ENCODE peak calls at places on chromosomes 6 and 20, in six cellular contexts. W is tibial nerve, J is heart left ventricle, H is IMR-90, R is gastrocnemius medialis, X is ovary. S is an unnamed sample.

GRCh38 chr20:33852971-33853813 is 42.0 kb downstream of the CHMP4B start:
- DNase-seq in J (no peak), H (no peak), X (no peak), R (no peak), W (no peak), S (no peak)

GRCh38 chr20:51428451-51429143 is 113.9 kb downstream of the NFATC2 start:
- DNase-seq in H (peak; percentile 44), J (peak; percentile 62), W (peak; percentile 32), X (peak; percentile 55), R (no peak), S (peak; percentile 63)

GRCh38 chr20:19594896-19595295 is 163.2 kb upstream of the RIN2 start:
- DNase-seq in X (no peak), W (no peak), J (no peak), H (no peak), R (no peak), S (no peak)

GRCh38 chr6:71197770-71198169 is 90.8 kb upstream of the OGFRL1 start:
- DNase-seq in W (no peak), H (peak; percentile 81), J (no peak), X (no peak), R (no peak), S (no peak)

GRCh38 chr6:55578537-55579363 is at the start of gene HMGCLL1:
- DNase-seq in H (no peak), R (peak; percentile 20), X (no peak), J (peak; percentile 54), W (no peak), S (no peak)

GRCh38 chr20:57657537-57658446 is 37.6 kb upstream of the ZBP1 start:
- DNase-seq in W (peak; percentile 5), X (peak; percentile 13), J (peak; percentile 85), R (peak; percentile 66), H (no peak), S (peak; percentile 70)

GRCh38 chr6:50610562-50610961 is 102.8 kb upstream of the TFAP2D start:
- DNase-seq in J (no peak), X (no peak), W (no peak), R (no peak), H (no peak), S (no peak)

GRCh38 chr6:41451039-41451438 is 95.1 kb upstream of the FOXP4 start:
- DNase-seq in X (no peak), H (no peak), W (no peak), J (no peak), R (no peak), S (peak; percentile 55)

GRCh38 chr6:98716341-98716740 is 118.0 kb upstream of the POU3F2 start:
- DNase-seq in X (no peak), J (no peak), W (no peak), R (no peak), H (no peak), S (no peak)

GRCh38 chr6:27205375-27206278 is 41.9 kb upstream of the PRSS16 start:
- DNase-seq in H (peak; percentile 24), X (no peak), J (no peak), R (no peak), W (no peak), S (no peak)

GRCh38 chr6:113457156-113457555 is 400.0 kb upstream of the MARCKS start:
- DNase-seq in R (no peak), W (no peak), J (no peak), H (peak; percentile 81), X (no peak), S (no peak)

GRCh38 chr20:54772931-54773642 is 297.7 kb downstream of the DOK5 start:
- DNase-seq in X (no peak), R (no peak), J (no peak), H (no peak), W (no peak), S (no peak)

GRCh38 chr20:40713508-40713907 is 24.5 kb upstream of the MAFB start:
- DNase-seq in X (no peak), H (no peak), R (no peak), J (no peak), W (no peak), S (no peak)

GRCh38 chr6:45640081-45640491 is 262.4 kb upstream of the SUPT3H start:
- DNase-seq in X (no peak), R (no peak), J (no peak), W (no peak), H (peak; percentile 78), S (no peak)

GRCh38 chr6:166904101-166904746 is 52.1 kb downstream of the RNASET2 start:
- DNase-seq in H (peak; percentile 12), R (no peak), J (no peak), X (no peak), W (no peak), S (no peak)

GRCh38 chr6:37705239-37706051 is 7.8 kb upstream of the MDGA1 start:
- DNase-seq in H (peak; percentile 73), W (peak; percentile 83), R (peak; percentile 60), J (peak; percentile 87), X (peak; percentile 89), S (peak; percentile 62)

GRCh38 chr6:149863596-149863845 is 638 bp downstream of the LRP11 start:
- DNase-seq in X (no peak), R (no peak), W (no peak), H (no peak), J (no peak), S (no peak)

GRCh38 chr20:251352-251751 is 6.2 kb upstream of the DEFB132 start:
- DNase-seq in H (no peak), X (no peak), W (no peak), J (no peak), R (no peak), S (no peak)

GRCh38 chr6:24397631-24398030 is 5.1 kb upstream of the MRS2 start:
- DNase-seq in R (no peak), W (no peak), H (no peak), J (no peak), X (no peak), S (no peak)

GRCh38 chr20:9075264-9076095 is 6.6 kb downstream of the PLCB4 start:
- DNase-seq in W (peak; percentile 38), X (no peak), R (no peak), J (no peak), H (no peak), S (no peak)

GRCh38 chr6:127146935-127147334 is 28.5 kb downstream of the RSPO3 start:
- DNase-seq in H (peak; percentile 82), W (no peak), R (peak; percentile 12), X (no peak), J (no peak), S (no peak)

GRCh38 chr20:29878281-29878741 is 1379.2 kb upstream of the DEFB115 start:
- DNase-seq in W (no peak), R (no peak), H (no peak), X (no peak), J (no peak), S (peak; percentile 26)

GRCh38 chr20:11777861-11778570 is 139.7 kb upstream of the BTBD3 start:
- DNase-seq in R (no peak), H (peak; percentile 40), X (no peak), W (no peak), J (no peak), S (no peak)

GRCh38 chr6:81761197-81761596 is 8.7 kb upstream of the TENT5A start:
- DNase-seq in W (no peak), X (no peak), H (peak; percentile 62), J (no peak), R (no peak), S (no peak)

GRCh38 chr6:67450641-67451040 is 1184.4 kb upstream of the ADGRB3 start:
- DNase-seq in J (no peak), X (no peak), W (no peak), R (no peak), H (no peak), S (no peak)

GRCh38 chr6:101605874-101606273 is 212.4 kb downstream of the GRIK2 start:
- DNase-seq in X (no peak), H (peak; percentile 13), J (no peak), R (no peak), W (no peak), S (no peak)

GRCh38 chr20:56411759-56412472 is at the start of gene CASS4:
- DNase-seq in R (no peak), W (peak; percentile 30), J (no peak), H (peak; percentile 89), X (peak; percentile 46), S (no peak)

GRCh38 chr20:46814366-46815232 is 80.0 kb upstream of the EYA2 start:
- DNase-seq in W (no peak), H (peak; percentile 87), X (no peak), J (no peak), R (no peak), S (peak; percentile 33)

GRCh38 chr6:112743343-112743742 is 396.2 kb downstream of the RFPL4B start:
- DNase-seq in X (no peak), H (no peak), W (no peak), R (no peak), J (no peak), S (no peak)

GRCh38 chr20:13142143-13142542 is 78.9 kb upstream of the ISM1 start:
- DNase-seq in R (no peak), J (no peak), W (no peak), H (no peak), X (no peak), S (no peak)

GRCh38 chr6:22350109-22350508 is 53.3 kb upstream of the PRL start:
- DNase-seq in X (no peak), W (no peak), R (no peak), J (no peak), H (peak; percentile 32), S (no peak)

GRCh38 chr6:1606533-1607235 is 3.0 kb upstream of the FOXC1 start:
- DNase-seq in X (no peak), J (no peak), R (no peak), H (no peak), W (no peak), S (no peak)
- H3K27me3 ChIP-seq in X (peaks cover 8% of the 10 kb centered on the region), J (peaks cover 89% of the 10 kb centered on the region), R (peaks cover 74% of the 10 kb centered on the region), H (peaks cover 29% of the 10 kb centered on the region), W (peaks cover 78% of the 10 kb centered on the region), S (peaks cover 86% of the 10 kb centered on the region)

DNA sequence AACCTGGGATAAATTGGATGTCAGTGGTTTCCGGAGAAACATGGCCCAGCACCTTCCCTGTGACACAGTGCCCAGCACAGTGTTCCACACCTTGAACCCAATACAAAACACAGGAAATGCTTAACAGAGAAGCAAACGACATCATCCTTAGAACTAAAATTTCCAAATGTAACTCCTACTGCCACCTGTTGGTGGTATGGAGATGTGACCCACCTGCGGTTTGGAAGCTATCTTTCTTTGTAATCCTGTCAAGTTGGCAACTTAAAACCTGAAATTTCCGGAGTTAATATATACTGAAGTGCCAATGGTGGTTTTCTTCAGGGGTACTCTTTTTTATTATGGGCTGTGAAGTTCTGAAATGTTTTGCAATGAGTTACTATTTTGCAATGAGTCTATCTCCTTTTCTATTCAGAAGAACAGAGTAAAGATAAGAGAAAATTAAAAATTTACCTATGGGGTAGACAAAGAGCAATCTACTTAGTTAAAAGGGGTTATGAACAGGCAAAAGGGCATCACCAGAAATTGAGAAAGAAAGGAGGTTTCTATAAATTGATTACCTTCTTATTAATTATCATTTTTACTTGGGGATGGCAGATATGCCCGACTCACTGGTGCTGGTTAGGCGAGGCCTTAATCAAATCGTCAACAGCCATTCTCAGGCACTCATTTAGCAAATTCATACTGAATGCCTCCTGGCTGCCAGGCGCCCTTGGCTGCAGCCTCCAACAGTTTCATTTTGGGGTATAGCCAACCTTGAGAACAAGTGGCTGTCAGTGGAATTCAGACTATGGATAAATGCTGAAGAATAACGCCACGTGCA is 658.6 kb downstream of the PTPRT start:
- DNase-seq in W (no peak), H (no peak), X (no peak), J (no peak), R (no peak), S (no peak)
- TF ChIP-seq CTCF in W (peak; percentile 42), H (peak; percentile 20), X (peak; percentile 28), J (peak; percentile 68), R (peak; percentile 53), S (no peak)

GRCh38 chr6:165850434-165851019 is 187.5 kb upstream of the PDE10A start:
- DNase-seq in J (peak; percentile 70), R (peak; percentile 32), H (peak; percentile 57), W (peak; percentile 81), X (peak; percentile 60), S (peak; percentile 78)
- TF ChIP-seq POLR2A in J (no peak), R (no peak), H (no peak), W (no peak), X (no peak), S (no peak)

GRCh38 chr20:49455691-49456090 is 26.8 kb downstream of the KCNB1 start:
- DNase-seq in J (no peak), H (no peak), R (no peak), X (no peak), W (no peak), S (no peak)
- H3K27me3 ChIP-seq in J (no peaks in the 10 kb centered on the region), H (peaks cover 48% of the 10 kb centered on the region), R (no peaks in the 10 kb centered on the region), X (no peaks in the 10 kb centered on the region), W (peaks cover 4% of the 10 kb centered on the region), S (peaks cover 7% of the 10 kb centered on the region)

S was measured in stomach.